ENCODE peak calls at places on chromosomes 4 and X, in five cellular contexts. H, Y, B, S and F are unnamed samples.

GRCh38 chr4:148061795-148062194 is 329.9 kb downstream of the ARHGAP10 start:
- DNase-seq in H (no peak), Y (no peak), B (peak; percentile 62), S (no peak), F (no peak)

GRCh38 chrX:11619426-11619825 is 46.3 kb downstream of the ARHGAP6 start:
- DNase-seq in H (no peak), Y (no peak), B (no peak), S (no peak), F (no peak)

GRCh38 chrX:135892781-135893180 is 463 bp downstream of the CT45A10 start:
- DNase-seq in H (no peak), Y (no peak), B (no peak), S (peak; percentile 52), F (no peak)

GRCh38 chr4:7068883-7069282 is 1.0 kb upstream of the GRPEL1 start:
- DNase-seq in H (peak; percentile 76), Y (no peak), B (peak; percentile 82), S (peak; percentile 65), F (no peak)

GRCh38 chr4:53767503-53767902 is 176.2 kb upstream of the LNX1 start:
- DNase-seq in H (no peak), Y (no peak), B (no peak), S (no peak), F (no peak)

GRCh38 chr4:34148322-34148908 is 2095.9 kb downstream of the ARAP2 start:
- DNase-seq in H (no peak), Y (no peak), B (no peak), S (no peak), F (no peak)

GRCh38 chrX:101957174-101957573 is 25.3 kb upstream of the ZMAT1 start:
- DNase-seq in H (no peak), Y (no peak), B (no peak), S (no peak), F (no peak)

GRCh38 chrX:11447418-11447817 is 154.2 kb downstream of the AMELX start:
- DNase-seq in H (no peak), Y (no peak), B (no peak), S (no peak), F (no peak)

GRCh38 chr4:153241970-153242847 is 38.0 kb downstream of the TRIM2 start:
- DNase-seq in H (no peak), Y (no peak), B (peak; percentile 69), S (no peak), F (no peak)

GRCh38 chr4:159016527-159017137 is 86.2 kb upstream of the RAPGEF2 start:
- DNase-seq in H (no peak), Y (no peak), B (peak; percentile 88), S (peak; percentile 70), F (no peak)

GRCh38 chr4:636628-636950 is 11.2 kb downstream of the PDE6B start:
- DNase-seq in H (no peak), Y (no peak), B (peak; percentile 40), S (no peak), F (no peak)

GRCh38 chr4:52658671-52659015 is 458 bp downstream of the USP46 start:
- DNase-seq in H (no peak), Y (no peak), B (peak; percentile 70), S (peak; percentile 23), F (peak; percentile 45)

GRCh38 chr4:114043116-114043515 is 63.7 kb upstream of the ARSJ start:
- DNase-seq in H (no peak), Y (no peak), B (no peak), S (no peak), F (no peak)

GRCh38 chr4:77773101-77773500 is 46.1 kb downstream of the CNOT6L start:
- DNase-seq in H (no peak), Y (no peak), B (no peak), S (no peak), F (no peak)

GRCh38 chr4:185865901-185866328 is 53.9 kb upstream of the SORBS2 start:
- DNase-seq in H (no peak), Y (no peak), B (no peak), S (no peak), F (no peak)

GRCh38 chrX:48927125-48927524 is 8.3 kb upstream of the PIM2 start:
- DNase-seq in H (no peak), Y (no peak), B (peak; percentile 80), S (no peak), F (no peak)

GRCh38 chrX:94204524-94204923 is 530.5 kb downstream of the FAM133A start:
- DNase-seq in H (no peak), Y (no peak), B (no peak), S (no peak), F (no peak)

GRCh38 chr4:56790566-56791175 is 30.8 kb downstream of the SPINK2 start:
- DNase-seq in H (no peak), Y (no peak), B (no peak), S (no peak), F (no peak)

GRCh38 chr4:17807446-17807845 is 3.1 kb downstream of the DCAF16 start:
- DNase-seq in H (no peak), Y (no peak), B (no peak), S (no peak), F (no peak)

GRCh38 chr4:98851806-98852205 is 77.1 kb downstream of the EIF4E start:
- DNase-seq in H (no peak), Y (no peak), B (no peak), S (no peak), F (no peak)

GRCh38 chr4:127124919-127125318 is 507.8 kb upstream of the INTU start:
- DNase-seq in H (no peak), Y (no peak), B (no peak), S (peak; percentile 11), F (no peak)

GRCh38 chrX:134139090-134139489 is 97.9 kb upstream of the CCDC160 start:
- DNase-seq in H (no peak), Y (no peak), B (no peak), S (no peak), F (no peak)

GRCh38 chr4:171130126-171130801 is 682.9 kb upstream of the GALNTL6 start:
- DNase-seq in H (no peak), Y (no peak), B (no peak), S (no peak), F (no peak)

GRCh38 chr4:28357985-28358384 is 1497.3 kb downstream of the STIM2 start:
- DNase-seq in H (no peak), Y (no peak), B (peak; percentile 63), S (no peak), F (peak; percentile 33)

GRCh38 chrX:1397001-1397400 is 5.1 kb upstream of the SLC25A6 start:
- DNase-seq in H (no peak), Y (no peak), B (no peak), S (no peak), F (peak; percentile 29)

DNA sequence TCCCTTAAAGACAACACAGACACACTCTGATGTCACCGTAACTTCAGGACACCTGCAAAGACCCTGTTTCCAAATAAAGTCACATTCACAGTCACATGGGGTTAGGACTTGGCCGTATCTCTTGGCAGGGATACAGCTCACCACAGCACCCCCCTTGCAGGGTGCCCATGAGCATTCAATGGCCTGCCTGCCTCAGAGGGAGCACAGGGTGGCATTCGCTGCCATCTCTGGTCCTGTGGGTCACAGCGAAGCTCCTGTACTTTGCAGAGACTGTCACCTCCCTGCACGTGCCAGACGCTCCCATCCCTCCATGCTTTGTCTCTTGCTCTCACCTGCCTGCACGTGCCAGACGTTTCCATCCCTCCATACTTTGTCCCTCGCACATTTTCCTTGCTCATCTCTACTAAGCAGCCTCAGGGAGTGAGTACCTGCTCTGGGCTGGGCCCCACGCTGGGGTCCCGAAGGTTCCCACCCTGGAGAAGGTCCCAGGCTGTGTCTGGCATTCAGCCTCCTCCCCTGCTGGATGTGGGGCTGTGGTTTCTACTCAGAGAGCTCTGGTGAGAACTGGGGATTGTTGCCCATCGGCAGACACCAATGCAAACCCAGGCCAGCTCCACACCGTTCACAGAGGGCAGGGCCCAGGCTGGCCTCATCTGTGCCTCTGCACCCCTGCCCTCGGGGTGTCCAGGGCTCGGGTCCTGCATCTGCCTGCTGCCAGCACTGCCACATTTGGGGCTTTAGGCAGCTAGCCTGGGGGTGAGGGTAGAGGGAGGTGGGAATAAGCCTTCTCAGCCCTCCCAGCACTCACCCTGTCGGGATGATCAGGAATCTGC is 15.8 kb downstream of the HTRA3 start:
- DNase-seq in H (no peak), Y (no peak), B (no peak), S (no peak), F (no peak)
- H3K4me3 ChIP-seq in H (no peak overlapping the region), Y (no peak overlapping the region), B (no peak overlapping the region), S (no peak overlapping the region), F (no peak overlapping the region)

GRCh38 chrX:84186603-84187358 is 1.2 kb downstream of the RPS6KA6 start:
- DNase-seq in H (no peak), Y (no peak), B (peak; percentile 67), S (no peak), F (no peak)
- TF ChIP-seq CTCF in H (no peak), Y (no peak), B (no peak), S (no peak), F (no peak)

GRCh38 chrX:45774961-45775360 is 574.3 kb upstream of the DIPK2B start:
- DNase-seq in H (no peak), Y (no peak), B (no peak), S (no peak), F (no peak)

GRCh38 chrX:45769919-45770582 is 569.4 kb upstream of the DIPK2B start:
- DNase-seq in H (peak; percentile 79), Y (no peak), B (no peak), S (peak; percentile 67), F (no peak)

GRCh38 chrX:45768666-45769065 is 568.0 kb upstream of the DIPK2B start:
- DNase-seq in H (no peak), Y (no peak), B (no peak), S (no peak), F (no peak)

GRCh38 chrX:45771114-45771513 is 570.4 kb upstream of the DIPK2B start:
- DNase-seq in H (no peak), Y (no peak), B (no peak), S (peak; percentile 15), F (no peak)

DNA sequence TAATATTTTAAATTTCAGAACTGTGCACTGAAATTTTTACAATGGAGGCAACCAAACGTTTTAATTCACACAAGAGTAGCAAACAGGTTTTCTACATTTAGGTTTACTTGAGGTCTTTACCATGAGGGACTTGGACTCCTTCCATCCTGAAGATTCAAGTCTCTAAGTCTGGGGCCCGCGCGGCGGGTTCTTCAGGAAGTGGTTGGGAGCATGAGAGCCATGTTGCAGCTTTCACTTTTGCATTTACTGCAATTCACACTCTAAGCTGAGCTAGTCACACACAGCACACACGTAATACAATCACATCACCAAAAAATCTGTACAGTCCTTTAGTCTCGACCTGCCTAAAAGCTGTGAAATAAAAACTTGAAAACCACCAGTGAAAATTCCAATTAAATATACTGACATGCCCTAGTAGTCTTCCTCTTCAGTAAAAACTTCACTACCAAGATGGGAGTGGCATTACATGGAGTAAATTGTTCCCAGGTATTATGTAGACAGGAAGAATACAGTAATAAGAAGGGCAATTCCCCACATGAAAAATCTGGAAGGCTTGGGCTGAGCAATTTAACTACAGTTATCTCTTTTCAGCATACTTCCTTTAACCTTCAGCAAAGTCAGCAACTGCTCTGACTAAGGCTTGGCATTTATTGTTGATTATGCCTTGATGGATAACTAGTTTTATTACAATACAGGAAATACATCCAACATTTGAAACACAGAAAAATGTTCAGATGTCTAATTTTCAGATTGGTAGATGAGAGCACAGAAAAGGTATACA is 571.1 kb upstream of the DIPK2B start:
- DNase-seq in H (no peak), Y (no peak), B (no peak), S (no peak), F (no peak)
- H3K27ac ChIP-seq in H (peak overlapping the region; percentile 87), Y (peak overlapping the region; percentile 85), B (no peak overlapping the region), S (peak overlapping the region; percentile 41), F (no peak overlapping the region)

GRCh38 chrX:3257471-3257870 is 89.0 kb downstream of the MXRA5 start:
- DNase-seq in H (no peak), Y (no peak), B (no peak), S (no peak), F (no peak)

GRCh38 chrX:3263681-3264126 is 82.7 kb downstream of the MXRA5 start:
- DNase-seq in H (no peak), Y (no peak), B (no peak), S (no peak), F (no peak)

GRCh38 chrX:3268804-3269203 is 77.6 kb downstream of the MXRA5 start:
- DNase-seq in H (no peak), Y (no peak), B (no peak), S (no peak), F (no peak)

GRCh38 chrX:3262906-3263305 is 83.5 kb downstream of the MXRA5 start:
- DNase-seq in H (no peak), Y (no peak), B (no peak), S (no peak), F (no peak)
- H3K4me3 ChIP-seq in H (no peak overlapping the region), Y (no peak overlapping the region), B (no peak overlapping the region), S (no peak overlapping the region), F (no peak overlapping the region)